ENCODE peak calls at places on chromosome 7, in seven cellular contexts. U is GM13976, K is activated gamma-delta T cell, D is MV-4-11, L is EL, A is GOT3, J is A172. I is an unnamed sample.
A peak's percentile ranks its signal among the peaks of the same experiment; 100 is the strongest.

GRCh38 chr7:129163875-129164544 is 19.5 kb downstream of the TSPAN33 start:
- DNase-seq in U (peak; percentile 60), K (no peak), D (peak; percentile 43), L (peak; percentile 46), A (no peak), J (peak; percentile 33), I (no peak)

GRCh38 chr7:15921576-15921975 is 235.1 kb upstream of the MEOX2 start:
- DNase-seq in U (no peak), K (no peak), D (no peak), L (peak; percentile 79), A (no peak), J (peak; percentile 12), I (no peak)

GRCh38 chr7:34759477-34760125 is 101.6 kb downstream of the NPSR1 start:
- DNase-seq in U (peak; percentile 17), K (no peak), D (no peak), L (peak; percentile 57), A (no peak), J (peak; percentile 69), I (no peak)

GRCh38 chr7:12391922-12392615 is 11.6 kb downstream of the VWDE start:
- DNase-seq in U (no peak), K (no peak), D (no peak), L (no peak), A (no peak), J (no peak), I (no peak)

GRCh38 chr7:91047636-91048035 is 216.6 kb upstream of the FZD1 start:
- DNase-seq in U (no peak), K (no peak), D (no peak), L (no peak), A (no peak), J (no peak), I (no peak)

GRCh38 chr7:105680505-105681187 is 99.4 kb upstream of the EFCAB10 start:
- DNase-seq in U (no peak), K (no peak), D (no peak), L (no peak), A (no peak), J (no peak), I (no peak)

GRCh38 chr7:95609277-95609971 is 13.1 kb upstream of the PDK4 start:
- DNase-seq in U (no peak), K (no peak), D (no peak), L (peak; percentile 10), A (no peak), J (peak; percentile 57), I (no peak)

GRCh38 chr7:879093-879492 is 2.7 kb downstream of the GET4 start:
- DNase-seq in U (no peak), K (no peak), D (no peak), L (no peak), A (no peak), J (no peak), I (no peak)

GRCh38 chr7:29239638-29240037 is 45.1 kb downstream of the CHN2 start:
- DNase-seq in U (no peak), K (no peak), D (peak; percentile 20), L (peak; percentile 7), A (no peak), J (peak; percentile 23), I (no peak)

GRCh38 chr7:108568801-108569380 is 615 bp downstream of the THAP5 start:
- DNase-seq in U (no peak), K (no peak), D (no peak), L (no peak), A (no peak), J (no peak), I (no peak)

GRCh38 chr7:90574820-90575187 is 21.3 kb upstream of the CDK14 start:
- DNase-seq in U (no peak), K (no peak), D (no peak), L (no peak), A (no peak), J (no peak), I (no peak)

GRCh38 chr7:138885383-138886147 is 87.6 kb upstream of the ATP6V0A4 start:
- DNase-seq in U (no peak), K (no peak), D (no peak), L (no peak), A (no peak), J (no peak), I (no peak)

GRCh38 chr7:158811461-158811860 is 17.8 kb downstream of the ESYT2 start:
- DNase-seq in U (no peak), K (no peak), D (peak; percentile 62), L (peak; percentile 20), A (no peak), J (peak; percentile 43), I (peak; percentile 75)

GRCh38 chr7:133061357-133061756 is 20.5 kb downstream of the CHCHD3 start:
- DNase-seq in U (no peak), K (no peak), D (no peak), L (no peak), A (no peak), J (no peak), I (no peak)

GRCh38 chr7:33039905-33040292 is 22.7 kb downstream of the NT5C3A start:
- DNase-seq in U (no peak), K (no peak), D (no peak), L (no peak), A (no peak), J (no peak), I (no peak)

GRCh38 chr7:112272921-112273561 is 66.5 kb downstream of the ZNF277 start:
- DNase-seq in U (no peak), K (no peak), D (peak; percentile 45), L (no peak), A (no peak), J (peak; percentile 35), I (no peak)

GRCh38 chr7:75565129-75565528 is 73.0 kb downstream of the SPDYE5 start:
- DNase-seq in U (no peak), K (no peak), D (no peak), L (peak; percentile 94), A (no peak), J (peak; percentile 97), I (no peak)

GRCh38 chr7:1344981-1345701 is 112.5 kb downstream of the UNCX start:
- DNase-seq in U (no peak), K (no peak), D (no peak), L (no peak), A (no peak), J (no peak), I (no peak)

GRCh38 chr7:135334830-135335543 is 101.3 kb downstream of the STRA8 start:
- DNase-seq in U (no peak), K (no peak), D (no peak), L (no peak), A (no peak), J (no peak), I (no peak)

GRCh38 chr7:100829150-100829716 is 1.9 kb upstream of the EPHB4 start:
- DNase-seq in U (peak; percentile 15), K (no peak), D (no peak), L (no peak), A (no peak), J (no peak), I (no peak)

GRCh38 chr7:13800694-13801448 is 188.6 kb downstream of the ETV1 start:
- DNase-seq in U (no peak), K (no peak), D (no peak), L (no peak), A (no peak), J (peak; percentile 83), I (no peak)

GRCh38 chr7:18144171-18144570 is 116.5 kb upstream of the PRPS1L1 start:
- DNase-seq in U (peak; percentile 7), K (no peak), D (peak; percentile 91), L (no peak), A (no peak), J (no peak), I (no peak)

GRCh38 chr7:112715525-112715924 is 74.7 kb downstream of the TMEM168 start:
- DNase-seq in U (no peak), K (no peak), D (no peak), L (no peak), A (no peak), J (no peak), I (no peak)

GRCh38 chr7:115037128-115037802 is 115.4 kb downstream of the MDFIC start:
- DNase-seq in U (no peak), K (no peak), D (peak; percentile 15), L (no peak), A (no peak), J (no peak), I (no peak)

GRCh38 chr7:2266911-2267310 is 24.9 kb downstream of the NUDT1 start:
- DNase-seq in U (no peak), K (no peak), D (peak; percentile 73), L (peak; percentile 88), A (no peak), J (no peak), I (no peak)

GRCh38 chr7:112162161-112163020 is 43.8 kb downstream of the DOCK4 start:
- DNase-seq in U (no peak), K (no peak), D (no peak), L (peak; percentile 54), A (no peak), J (peak; percentile 35), I (no peak)

GRCh38 chr7:41065663-41066062 is 637.2 kb downstream of the INHBA start:
- DNase-seq in U (no peak), K (no peak), D (no peak), L (no peak), A (no peak), J (no peak), I (no peak)

GRCh38 chr7:102098986-102099385 is 187.7 kb upstream of the SH2B2 start:
- DNase-seq in U (no peak), K (no peak), D (no peak), L (no peak), A (no peak), J (no peak), I (no peak)

GRCh38 chr7:93914581-93915066 is 6.9 kb upstream of the GNG11 start:
- DNase-seq in U (no peak), K (no peak), D (no peak), L (peak; percentile 79), A (no peak), J (peak; percentile 83), I (no peak)

GRCh38 chr7:66961096-66961495 is 34.3 kb downstream of the SBDS start:
- DNase-seq in U (no peak), K (no peak), D (no peak), L (no peak), A (no peak), J (no peak), I (no peak)